ENCODE peak calls at places on chromosomes 1 and 21, in four cellular contexts. F, Z, E and V are unnamed samples.

GRCh38 chr1:192807221-192807967 is 1.4 kb upstream of the RGS2 start:
- DNase-seq in E (no peak), F (peak), Z (no peak), V (peak)

GRCh38 chr1:216665381-216665780 is 57.8 kb downstream of the ESRRG start:
- DNase-seq in E (no peak), Z (no peak), F (peak), V (peak)

GRCh38 chr1:53737648-53738204 is 1.2 kb downstream of the GLIS1 start:
- DNase-seq in Z (no peak), F (no peak), E (no peak), V (no peak)

GRCh38 chr1:198529414-198529813 is 11.1 kb downstream of the ATP6V1G3 start:
- DNase-seq in E (no peak), Z (peak), F (peak), V (peak)

GRCh38 chr1:154117642-154118041 is 37.2 kb downstream of the NUP210L start:
- DNase-seq in E (no peak), Z (no peak), F (no peak), V (no peak)

GRCh38 chr21:36052860-36053766 is 7.2 kb downstream of the SETD4 start:
- DNase-seq in F (no peak), Z (no peak), E (no peak), V (no peak)

GRCh38 chr21:44951186-44951915 is 11.5 kb downstream of the SLX9 start:
- DNase-seq in Z (no peak), F (no peak), E (no peak), V (no peak)

GRCh38 chr1:92708368-92708950 is 76.4 kb downstream of the EVI5 start:
- DNase-seq in Z (peak), F (no peak), E (no peak), V (no peak)

GRCh38 chr21:39020751-39021474 is 162.3 kb downstream of the PSMG1 start:
- DNase-seq in Z (no peak), E (no peak), F (peak), V (peak)

GRCh38 chr1:184825571-184825970 is 70.9 kb upstream of the EDEM3 start:
- DNase-seq in F (no peak), E (no peak), Z (no peak), V (no peak)

GRCh38 chr1:95370671-95370992 is 136.6 kb downstream of the RWDD3 start:
- DNase-seq in Z (no peak), E (no peak), F (no peak), V (no peak)

GRCh38 chr1:247857069-247857985 is at the start of gene TRIM58:
- DNase-seq in F (no peak), Z (no peak), E (no peak), V (no peak)

GRCh38 chr21:28822882-28823335 is 169.8 kb downstream of the LTN1 start:
- DNase-seq in F (peak), Z (no peak), E (no peak), V (peak)

GRCh38 chr1:215665212-215665611 is 98.1 kb downstream of the KCTD3 start:
- DNase-seq in Z (no peak), F (peak), E (no peak), V (peak)

GRCh38 chr1:116314305-116314919 is 58.6 kb upstream of the ATP1A1 start:
- DNase-seq in F (peak), Z (no peak), E (no peak), V (no peak)

GRCh38 chr1:65265296-65266271 is 43.8 kb upstream of the DNAJC6 start:
- DNase-seq in E (no peak), Z (peak), F (peak), V (peak)

GRCh38 chr1:228066891-228067654 is 15.4 kb upstream of the ARF1 start:
- DNase-seq in E (no peak), Z (no peak), F (no peak), V (no peak)

GRCh38 chr1:54410359-54410758 is 4.2 kb upstream of the SSBP3 start:
- DNase-seq in Z (no peak), F (no peak), E (no peak), V (no peak)

GRCh38 chr1:194355488-194356106 is 1169.2 kb upstream of the B3GALT2 start:
- DNase-seq in E (no peak), F (no peak), Z (no peak), V (no peak)

GRCh38 chr1:225388372-225388771 is 39.5 kb downstream of the LBR start:
- DNase-seq in E (no peak), F (peak), Z (no peak), V (peak)

GRCh38 chr1:230977781-230978490 is 725 bp downstream of the TTC13 start:
- DNase-seq in E (no peak), F (peak), Z (peak), V (no peak)